ENCODE peak calls at places on chromosomes 7 and 10, in six cellular contexts. G is occipital lobe; N is effector CD4-positive, alpha-beta T cell; R is endothelial cell; Q is HFFc6; A is globus pallidus. D is an unnamed sample.

GRCh38 chr10:125135771-125136035 is 24.7 kb downstream of the CTBP2 start:
- DNase-seq in G (no peak), N (no peak), R (no peak), Q (no peak), A (no peak), D (no peak)

GRCh38 chr10:106913294-106913693 is 251.2 kb downstream of the SORCS1 start:
- DNase-seq in G (no peak), N (no peak), R (no peak), Q (no peak), A (no peak), D (no peak)

GRCh38 chr7:95367606-95368005 is 28.6 kb downstream of the PON3 start:
- DNase-seq in G (no peak), N (no peak), R (no peak), Q (no peak), A (no peak), D (no peak)

GRCh38 chr10:118272090-118272775 is 69.9 kb downstream of the FAM204A start:
- DNase-seq in G (no peak), N (no peak), R (no peak), Q (no peak), A (peak; percentile 52), D (peak; percentile 48)

GRCh38 chr10:133359554-133359971 is 1.7 kb upstream of the FUOM start:
- DNase-seq in G (no peak), N (peak; percentile 37), R (no peak), Q (no peak), A (no peak), D (no peak)

GRCh38 chr7:134571101-134571500 is 22.2 kb downstream of the AKR1B15 start:
- DNase-seq in G (no peak), N (no peak), R (no peak), Q (no peak), A (no peak), D (no peak)

GRCh38 chr7:135855836-135856235 is 107.2 kb upstream of the FAM180A start:
- DNase-seq in G (no peak), N (no peak), R (no peak), Q (peak; percentile 53), A (no peak), D (peak; percentile 53)

GRCh38 chr7:34155225-34155908 is 250.0 kb downstream of the BMPER start:
- DNase-seq in G (no peak), N (no peak), R (no peak), Q (peak; percentile 88), A (no peak), D (no peak)

GRCh38 chr7:6495597-6496262 is 48.0 kb upstream of the DAGLB start:
- DNase-seq in G (no peak), N (no peak), R (no peak), Q (peak; percentile 33), A (no peak), D (no peak)

GRCh38 chr10:90777614-90778013 is 80.2 kb downstream of the HTR7 start:
- DNase-seq in G (no peak), N (no peak), R (peak; percentile 17), Q (no peak), A (peak; percentile 17), D (no peak)

D was measured in retina.